ENCODE peak calls at places on chromosomes 1 and 21, in four cellular contexts. F is endothelial cell of umbilical vein, O is IMR-90, Y is GM12878. R is an unnamed sample.

GRCh38 chr1:42936309-42937078 is 22.2 kb downstream of the SLC2A1 start:
- DNase-seq in F (no peak), O (peak; percentile 71), Y (no peak), R (peak; percentile 94)

GRCh38 chr1:150813028-150813707 is 5.1 kb upstream of the CTSK start:
- DNase-seq in F (peak; percentile 83), O (peak; percentile 77), Y (no peak), R (peak; percentile 46)

GRCh38 chr1:201022824-201023516 is 544 bp downstream of the KIF21B start:
- DNase-seq in F (no peak), O (no peak), Y (no peak), R (no peak)

GRCh38 chr1:56915960-56916359 is 49.9 kb downstream of the C8B start:
- DNase-seq in F (no peak), O (no peak), Y (no peak), R (no peak)

GRCh38 chr1:70706381-70707173 is 295.5 kb downstream of the CTH start:
- DNase-seq in F (no peak), O (no peak), Y (no peak), R (no peak)

GRCh38 chr21:29789393-29789792 is 150.4 kb downstream of the GRIK1 start:
- DNase-seq in F (no peak), O (no peak), Y (no peak), R (no peak)

GRCh38 chr1:156885904-156886355 is 7.6 kb upstream of the PEAR1 start:
- DNase-seq in F (no peak), O (no peak), Y (no peak), R (no peak)

GRCh38 chr1:86468501-86468977 is at the start of gene CLCA1:
- DNase-seq in F (no peak), O (no peak), Y (no peak), R (peak; percentile 30)

GRCh38 chr1:115086176-115086830 is 3.0 kb downstream of the TSPAN2 start:
- DNase-seq in F (no peak), O (no peak), Y (no peak), R (no peak)

GRCh38 chr1:194171596-194171995 is 985.2 kb upstream of the B3GALT2 start:
- DNase-seq in F (no peak), O (no peak), Y (no peak), R (no peak)
- TF ChIP-seq FOS in F (no peak), O (no peak), Y (no peak), R (no peak)

GRCh38 chr1:24481843-24482610 is 20.6 kb upstream of the RCAN3 start:
- DNase-seq in F (no peak), O (no peak), Y (no peak), R (no peak)

GRCh38 chr1:24486296-24487065 is 16.2 kb upstream of the RCAN3 start:
- DNase-seq in F (no peak), O (no peak), Y (no peak), R (no peak)

GRCh38 chr1:24484208-24484607 is 18.4 kb upstream of the RCAN3 start:
- DNase-seq in F (no peak), O (no peak), Y (no peak), R (no peak)

GRCh38 chr1:24483441-24483840 is 19.2 kb upstream of the RCAN3 start:
- DNase-seq in F (no peak), O (no peak), Y (no peak), R (no peak)

DNA sequence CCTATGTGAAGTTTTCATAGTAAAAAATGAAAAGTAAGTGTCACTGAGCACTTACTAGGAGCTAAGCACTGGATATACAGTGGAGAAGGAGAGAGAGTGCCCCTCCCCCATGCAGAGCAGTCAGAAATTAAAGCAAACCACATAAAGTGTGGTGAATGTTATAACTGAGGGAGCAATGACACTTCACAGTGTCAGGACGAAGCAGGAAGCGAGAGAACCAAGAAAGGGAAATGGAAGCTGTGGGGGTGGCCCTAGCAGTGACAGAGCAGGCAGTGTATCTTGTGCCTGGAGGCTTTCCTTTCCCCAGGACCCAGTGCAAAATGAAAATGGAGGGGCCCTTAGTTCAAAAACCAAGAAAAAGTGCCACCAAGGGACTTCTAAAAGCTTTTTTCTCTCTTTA is 21.5 kb upstream of the RCAN3 start:
- DNase-seq in F (no peak), O (no peak), Y (peak; percentile 40), R (peak; percentile 36)
- TF ChIP-seq FOS in F (no peak), O (no peak), Y (no peak), R (no peak)

GRCh38 chr1:159162511-159163265 is 8.7 kb upstream of the CADM3 start:
- DNase-seq in F (no peak), O (no peak), Y (no peak), R (no peak)
- TF ChIP-seq FOS in F (no peak), O (no peak), Y (no peak), R (no peak)

DNA sequence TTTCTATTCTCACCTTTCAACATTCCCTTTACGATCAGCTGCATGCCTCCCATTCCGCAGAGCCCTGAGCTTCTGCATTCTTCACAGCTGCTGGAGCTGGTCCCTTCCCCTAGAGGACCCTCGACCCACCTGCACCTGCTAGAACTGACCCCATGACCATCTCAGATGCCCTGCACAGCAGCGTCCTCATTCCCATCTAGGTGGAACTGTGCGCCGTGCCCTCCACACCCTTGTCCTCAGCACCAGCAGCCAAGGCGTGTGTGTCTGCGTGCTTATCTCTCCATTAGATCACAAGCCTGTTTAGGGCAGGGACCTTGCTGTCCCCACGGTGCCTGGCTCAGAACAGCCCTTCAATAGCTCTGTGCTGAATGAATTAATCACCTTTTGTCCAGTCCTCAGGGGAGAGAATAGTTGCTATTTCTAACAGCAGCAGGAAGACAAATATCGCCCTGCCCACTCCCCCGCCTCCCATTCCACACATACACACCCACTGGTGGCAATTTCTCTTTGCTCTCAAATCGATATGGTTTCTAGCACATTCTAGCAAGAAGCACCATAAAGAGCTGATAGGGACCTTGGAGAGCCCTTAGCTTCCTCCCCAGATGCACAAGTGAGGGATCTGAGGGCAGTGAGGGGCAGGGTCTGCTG is 61.7 kb downstream of the KCNN3 start:
- DNase-seq in F (no peak), O (no peak), Y (no peak), R (no peak)
- TF ChIP-seq FOS in F (no peak), O (no peak), Y (no peak), R (no peak)

GRCh38 chr1:26541816-26542711 is 12.5 kb downstream of the RPS6KA1 start:
- DNase-seq in F (peak; percentile 14), O (peak; percentile 78), Y (peak; percentile 88), R (peak; percentile 92)
- TF ChIP-seq FOS in F (no peak), O (no peak), Y (no peak), R (no peak)

GRCh38 chr1:221045842-221046831 is 166.9 kb downstream of the HLX start:
- DNase-seq in F (peak; percentile 21), O (peak; percentile 38), Y (peak; percentile 92), R (no peak)
- TF ChIP-seq FOS in F (no peak), O (no peak), Y (no peak), R (no peak)

DNA sequence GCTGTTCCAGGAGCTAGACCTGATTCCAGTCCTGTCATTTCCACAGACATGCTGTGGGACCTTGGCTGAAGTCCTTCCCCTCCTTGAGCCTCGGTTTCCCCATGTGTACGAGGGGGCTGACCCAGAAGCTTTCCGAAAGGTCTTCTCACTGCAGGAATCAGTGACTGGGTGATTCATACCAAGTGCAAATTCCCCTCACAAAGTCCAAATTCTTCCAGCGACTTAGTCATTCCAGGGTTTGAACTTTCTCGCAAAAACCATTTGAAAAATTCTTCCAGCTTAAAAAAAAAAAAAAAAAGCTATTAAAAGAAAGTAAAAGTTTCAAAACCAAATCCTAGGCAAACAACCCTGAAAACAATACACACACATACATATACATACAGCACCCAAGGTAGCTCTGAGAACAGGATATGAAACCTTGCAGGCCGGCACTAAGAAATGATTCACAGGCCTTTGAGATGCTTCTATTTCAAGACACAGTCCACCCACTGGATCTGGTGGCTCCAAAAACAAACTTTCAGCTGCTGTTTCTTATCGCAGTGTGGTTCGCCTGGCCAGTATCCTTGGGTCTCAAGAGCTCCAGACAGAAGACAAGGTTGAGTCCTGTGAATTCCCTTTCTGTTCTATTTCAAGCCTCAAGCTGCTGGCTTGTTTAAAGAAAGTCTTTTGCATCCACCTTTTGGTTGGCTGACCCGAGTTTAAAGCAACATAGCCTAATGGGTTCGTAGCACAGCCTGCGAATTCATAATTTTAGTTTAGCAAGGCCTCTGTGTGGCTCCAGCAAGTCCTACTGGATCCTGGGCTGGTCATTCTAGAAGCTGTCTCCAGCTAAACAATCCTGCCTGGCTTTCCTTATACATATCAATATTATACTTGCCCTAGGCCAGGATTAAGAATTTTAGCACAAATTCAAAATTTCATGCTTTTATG is 18.0 kb upstream of the ID3 start:
- DNase-seq in F (peak; percentile 74), O (peak; percentile 95), Y (peak; percentile 92), R (peak; percentile 69)
- TF ChIP-seq FOS in F (no peak), O (peak; percentile 70), Y (no peak), R (no peak)

DNA sequence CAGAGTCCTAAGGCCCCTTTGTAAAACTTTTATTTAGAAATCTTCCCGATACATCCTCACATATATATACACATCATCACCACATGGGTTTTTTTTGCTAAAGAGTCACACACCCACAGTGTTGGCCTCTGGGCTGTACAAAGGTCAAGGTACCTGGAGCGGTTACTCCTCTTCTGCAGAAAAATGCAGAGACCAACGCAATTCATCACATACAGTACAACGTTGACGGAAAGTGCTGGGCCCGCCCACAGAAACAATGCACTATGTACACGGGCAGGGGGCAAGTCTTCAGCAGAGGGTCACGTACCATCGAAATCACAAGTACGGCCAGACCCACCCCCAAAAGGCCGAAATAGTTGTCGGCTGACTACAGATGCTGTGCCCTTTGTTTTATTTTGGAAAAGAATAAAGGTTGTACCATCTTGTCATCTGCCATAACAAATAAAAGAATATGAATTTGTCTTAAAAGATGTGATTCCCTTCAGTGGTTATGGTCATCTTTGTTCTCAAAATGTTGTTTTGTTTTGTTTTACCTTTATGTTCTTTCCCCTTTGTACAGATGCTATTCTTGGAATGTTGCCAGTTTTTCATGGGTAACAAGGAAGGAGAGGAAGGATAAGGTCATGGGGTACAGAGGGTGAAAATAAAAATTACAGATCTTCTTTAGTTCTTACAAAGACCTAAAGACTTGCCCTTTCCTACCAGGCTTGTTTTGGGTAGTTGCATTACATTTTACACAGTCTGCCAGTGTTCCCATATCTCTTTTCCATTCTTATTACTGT is 15.6 kb downstream of the TAL1 start:
- DNase-seq in F (peak; percentile 58), O (no peak), Y (no peak), R (no peak)
- TF ChIP-seq FOS in F (no peak), O (no peak), Y (no peak), R (no peak)

DNA sequence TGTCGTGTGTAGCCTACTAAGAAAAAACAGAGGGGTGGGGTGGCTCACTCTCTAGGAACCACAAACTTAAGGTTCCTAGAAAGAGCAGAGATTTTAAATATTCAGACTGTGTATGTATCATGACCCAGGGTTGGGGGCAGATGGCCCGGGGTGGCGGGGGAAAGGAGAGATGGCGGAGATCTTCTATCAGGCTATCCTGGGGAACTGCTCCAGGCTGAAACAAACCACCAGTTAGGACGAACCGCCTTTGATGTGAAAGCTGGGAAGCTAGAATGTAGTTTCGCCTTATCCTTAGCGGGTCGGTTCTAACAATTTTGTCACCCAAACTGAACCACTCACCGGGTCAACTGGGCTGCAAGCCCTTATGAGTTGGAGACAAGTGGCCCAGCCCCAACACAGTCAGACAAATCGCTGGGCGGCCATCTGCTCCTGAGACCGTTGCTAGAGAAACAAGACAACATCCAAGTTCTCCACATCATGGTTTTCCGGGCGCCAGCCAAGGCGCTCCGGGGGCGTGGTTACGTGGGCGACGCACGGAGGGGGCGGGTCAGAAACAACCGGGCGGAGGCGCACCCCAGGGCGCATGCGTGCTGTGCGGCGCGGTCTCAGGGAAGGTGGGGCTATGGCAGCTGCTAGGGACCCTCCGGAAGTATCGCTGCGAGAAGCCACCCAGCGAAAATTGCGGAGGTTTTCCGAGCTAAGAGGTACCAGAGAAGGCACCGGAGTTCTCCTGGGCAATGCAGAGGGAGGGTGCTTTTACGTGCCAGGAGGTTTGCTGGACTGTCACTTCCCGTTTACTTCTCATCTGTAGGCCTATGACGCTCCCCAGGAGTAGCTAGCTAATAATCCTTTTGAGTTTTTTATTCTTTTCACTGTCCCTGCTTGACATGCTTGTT is at the start of the genes FPGT and LRRIQ3:
- DNase-seq in F (peak; percentile 98), O (peak; percentile 94), Y (peak; percentile 84), R (peak; percentile 98)
- TF ChIP-seq FOS in F (no peak), O (no peak), Y (no peak), R (no peak)